ENCODE peak calls at places on chromosomes 13 and 19, in four cellular contexts. One of them, this sample, is unnamed.

GRCh38 chr19:4660181-4660791 is 9.9 kb downstream of the MYDGF start:
- DNase-seq in AG04449: no peak
- DNase-seq in EH: peak; percentile 24
- DNase-seq in stimulated activated CD8-positive, alpha-beta memory T cell treated with anti-CD3 and anti-CD28 coated beads, Interleukin-7, amount 100 ng/mL, for 1 hour: no peak
- DNase-seq in this sample: no peak

GRCh38 chr13:23867027-23867491 is 22.1 kb downstream of the MIPEP start:
- DNase-seq in AG04449: no peak
- DNase-seq in EH: peak; percentile 52
- DNase-seq in stimulated activated CD8-positive, alpha-beta memory T cell treated with anti-CD3 and anti-CD28 coated beads, Interleukin-7, amount 100 ng/mL, for 1 hour: no peak
- DNase-seq in this sample: no peak

GRCh38 chr13:50529154-50529882 is 314.2 kb downstream of the DLEU7 start:
- DNase-seq in AG04449: peak; percentile 40
- DNase-seq in EH: peak; percentile 28
- DNase-seq in stimulated activated CD8-positive, alpha-beta memory T cell treated with anti-CD3 and anti-CD28 coated beads, Interleukin-7, amount 100 ng/mL, for 1 hour: no peak
- DNase-seq in this sample: no peak

GRCh38 chr13:114146173-114146572 is 13.8 kb upstream of the RASA3 start:
- DNase-seq in AG04449: no peak
- DNase-seq in EH: no peak
- DNase-seq in stimulated activated CD8-positive, alpha-beta memory T cell treated with anti-CD3 and anti-CD28 coated beads, Interleukin-7, amount 100 ng/mL, for 1 hour: no peak
- DNase-seq in this sample: no peak

GRCh38 chr13:112984954-112985802 is 16.2 kb downstream of the MCF2L start:
- DNase-seq in AG04449: no peak
- DNase-seq in EH: no peak
- DNase-seq in stimulated activated CD8-positive, alpha-beta memory T cell treated with anti-CD3 and anti-CD28 coated beads, Interleukin-7, amount 100 ng/mL, for 1 hour: no peak
- DNase-seq in this sample: no peak

GRCh38 chr19:52507266-52507665 is 20.2 kb upstream of the ZNF808 start:
- DNase-seq in AG04449: no peak
- DNase-seq in EH: no peak
- DNase-seq in stimulated activated CD8-positive, alpha-beta memory T cell treated with anti-CD3 and anti-CD28 coated beads, Interleukin-7, amount 100 ng/mL, for 1 hour: no peak
- DNase-seq in this sample: no peak

GRCh38 chr13:21826214-21827015 is 155.5 kb downstream of the FGF9 start:
- DNase-seq in AG04449: no peak
- DNase-seq in EH: no peak
- DNase-seq in stimulated activated CD8-positive, alpha-beta memory T cell treated with anti-CD3 and anti-CD28 coated beads, Interleukin-7, amount 100 ng/mL, for 1 hour: no peak
- DNase-seq in this sample: no peak

GRCh38 chr13:28220166-28220565 is 81.8 kb downstream of the PAN3 start:
- DNase-seq in AG04449: no peak
- DNase-seq in EH: peak; percentile 27
- DNase-seq in stimulated activated CD8-positive, alpha-beta memory T cell treated with anti-CD3 and anti-CD28 coated beads, Interleukin-7, amount 100 ng/mL, for 1 hour: no peak
- DNase-seq in this sample: no peak

GRCh38 chr19:42553292-42554045 is 25.2 kb upstream of the CEACAM1 start:
- DNase-seq in AG04449: peak; percentile 24
- DNase-seq in EH: peak; percentile 86
- DNase-seq in stimulated activated CD8-positive, alpha-beta memory T cell treated with anti-CD3 and anti-CD28 coated beads, Interleukin-7, amount 100 ng/mL, for 1 hour: no peak
- DNase-seq in this sample: no peak

GRCh38 chr19:7348587-7349230 is at the start of gene ARHGEF18:
- DNase-seq in AG04449: no peak
- DNase-seq in EH: no peak
- DNase-seq in stimulated activated CD8-positive, alpha-beta memory T cell treated with anti-CD3 and anti-CD28 coated beads, Interleukin-7, amount 100 ng/mL, for 1 hour: no peak
- DNase-seq in this sample: peak; percentile 28

GRCh38 chr19:485583-486236 is 10.6 kb upstream of the MADCAM1 start:
- DNase-seq in AG04449: no peak
- DNase-seq in EH: peak; percentile 36
- DNase-seq in stimulated activated CD8-positive, alpha-beta memory T cell treated with anti-CD3 and anti-CD28 coated beads, Interleukin-7, amount 100 ng/mL, for 1 hour: no peak
- DNase-seq in this sample: no peak

GRCh38 chr13:100148422-100148821 is 59.5 kb downstream of the PCCA start:
- DNase-seq in AG04449: no peak
- DNase-seq in EH: no peak
- DNase-seq in stimulated activated CD8-positive, alpha-beta memory T cell treated with anti-CD3 and anti-CD28 coated beads, Interleukin-7, amount 100 ng/mL, for 1 hour: no peak
- DNase-seq in this sample: no peak

GRCh38 chr13:50208826-50209335 is 193.6 kb downstream of the KCNRG start:
- DNase-seq in AG04449: peak; percentile 52
- DNase-seq in EH: peak; percentile 63
- DNase-seq in stimulated activated CD8-positive, alpha-beta memory T cell treated with anti-CD3 and anti-CD28 coated beads, Interleukin-7, amount 100 ng/mL, for 1 hour: no peak
- DNase-seq in this sample: no peak

GRCh38 chr19:50358483-50359431 is 6.7 kb downstream of the NAPSA start:
- DNase-seq in AG04449: no peak
- DNase-seq in EH: peak; percentile 42
- DNase-seq in stimulated activated CD8-positive, alpha-beta memory T cell treated with anti-CD3 and anti-CD28 coated beads, Interleukin-7, amount 100 ng/mL, for 1 hour: peak; percentile 54
- DNase-seq in this sample: peak; percentile 62

GRCh38 chr19:46616631-46617322 is 8.1 kb downstream of the PTGIR start:
- DNase-seq in AG04449: no peak
- DNase-seq in EH: peak; percentile 77
- DNase-seq in stimulated activated CD8-positive, alpha-beta memory T cell treated with anti-CD3 and anti-CD28 coated beads, Interleukin-7, amount 100 ng/mL, for 1 hour: no peak
- DNase-seq in this sample: no peak

GRCh38 chr13:110556224-110556606 is 5.3 kb downstream of the RAB20 start:
- DNase-seq in AG04449: no peak
- DNase-seq in EH: no peak
- DNase-seq in stimulated activated CD8-positive, alpha-beta memory T cell treated with anti-CD3 and anti-CD28 coated beads, Interleukin-7, amount 100 ng/mL, for 1 hour: no peak
- DNase-seq in this sample: no peak

GRCh38 chr13:84672616-84673015 is 790.3 kb upstream of the SLITRK1 start:
- DNase-seq in AG04449: no peak
- DNase-seq in EH: no peak
- DNase-seq in stimulated activated CD8-positive, alpha-beta memory T cell treated with anti-CD3 and anti-CD28 coated beads, Interleukin-7, amount 100 ng/mL, for 1 hour: no peak
- DNase-seq in this sample: no peak

GRCh38 chr19:40223135-40223822 is 3.2 kb downstream of the CCNP start:
- DNase-seq in AG04449: no peak
- DNase-seq in EH: no peak
- DNase-seq in stimulated activated CD8-positive, alpha-beta memory T cell treated with anti-CD3 and anti-CD28 coated beads, Interleukin-7, amount 100 ng/mL, for 1 hour: no peak
- DNase-seq in this sample: no peak

GRCh38 chr13:114027046-114027760 is 53.3 kb upstream of the C13orf46 start:
- DNase-seq in AG04449: no peak
- DNase-seq in EH: peak; percentile 62
- DNase-seq in stimulated activated CD8-positive, alpha-beta memory T cell treated with anti-CD3 and anti-CD28 coated beads, Interleukin-7, amount 100 ng/mL, for 1 hour: no peak
- DNase-seq in this sample: no peak

GRCh38 chr19:34994643-34995471 is 5.3 kb upstream of the GRAMD1A start:
- DNase-seq in AG04449: no peak
- DNase-seq in EH: no peak
- DNase-seq in stimulated activated CD8-positive, alpha-beta memory T cell treated with anti-CD3 and anti-CD28 coated beads, Interleukin-7, amount 100 ng/mL, for 1 hour: no peak
- DNase-seq in this sample: no peak

GRCh38 chr13:46964789-46965527 is 68.1 kb upstream of the HTR2A start:
- DNase-seq in AG04449: no peak
- DNase-seq in EH: peak; percentile 64
- DNase-seq in stimulated activated CD8-positive, alpha-beta memory T cell treated with anti-CD3 and anti-CD28 coated beads, Interleukin-7, amount 100 ng/mL, for 1 hour: no peak
- DNase-seq in this sample: no peak

This sample was measured in central memory CD8-positive, alpha-beta T cell.